ENCODE peak calls at places on chromosome 22, in five cellular contexts. O is spleen, L is NCI-H774, X is activated T-cell treated with anti-CD3 and anti-CD28 coated beads for 24 hours, G is SJSA1. B is an unnamed sample.

GRCh38 chr22:48829908-48830307 is 997.8 kb downstream of the BRD1 start:
- DNase-seq in O (peak), L (no peak), X (no peak), G (no peak), B (no peak)

GRCh38 chr22:43191831-43192230 is 4.9 kb upstream of the TTLL12 start:
- DNase-seq in X (no peak), O (no peak), L (no peak), G (no peak), B (no peak)

GRCh38 chr22:41782316-41782715 is 18.2 kb upstream of the CCDC134 start:
- DNase-seq in L (no peak), X (no peak), G (no peak), O (no peak), B (no peak)

GRCh38 chr22:19743626-19744025 is 17.0 kb upstream of the TBX1 start:
- DNase-seq in X (no peak), L (no peak), G (no peak), O (no peak), B (no peak)

GRCh38 chr22:49100316-49100715 is 727.4 kb downstream of the BRD1 start:
- DNase-seq in O (peak), L (no peak), X (no peak), G (no peak), B (no peak)

GRCh38 chr22:28021998-28022660 is 103.1 kb upstream of the PITPNB start:
- DNase-seq in O (peak), G (no peak), X (no peak), L (no peak), B (no peak)

GRCh38 chr22:47289316-47289985 is 527.0 kb downstream of the TBC1D22A start:
- DNase-seq in X (no peak), L (no peak), O (no peak), G (no peak), B (no peak)

GRCh38 chr22:44329179-44329796 is 16.5 kb upstream of the SHISAL1 start:
- DNase-seq in L (no peak), X (no peak), O (no peak), G (no peak), B (no peak)

GRCh38 chr22:45740236-45740635 is 68.6 kb downstream of the ATXN10 start:
- DNase-seq in G (no peak), L (no peak), O (no peak), X (no peak), B (no peak)

GRCh38 chr22:33807465-33807864 is 112.8 kb downstream of the LARGE1 start:
- DNase-seq in L (no peak), X (no peak), O (no peak), G (no peak), B (no peak)

GRCh38 chr22:30947821-30948454 is 20.6 kb downstream of the MORC2 start:
- DNase-seq in O (no peak), G (no peak), L (no peak), X (no peak), B (peak)

GRCh38 chr22:46024136-46024840 is 47.3 kb upstream of the WNT7B start:
- DNase-seq in O (peak), G (no peak), X (no peak), L (no peak), B (no peak)